ENCODE peak calls at places on chromosomes 6 and 20, in ten cellular contexts. One of them, this sample, is unnamed.

GRCh38 chr20:36830791-36831691 is 44.9 kb upstream of the TLDC2 start:
- DNase-seq in DND-41: no peak
- DNase-seq in testis: no peak
- DNase-seq in right cardiac atrium: peak
- DNase-seq in mammary epithelial cell: no peak
- DNase-seq in sigmoid colon: peak
- DNase-seq in RWPE2: peak
- DNase-seq in upper lobe of left lung: peak
- DNase-seq in tibial artery: peak
- DNase-seq in GM12865: no peak
- DNase-seq in this sample: peak

GRCh38 chr20:36340593-36340990 is 34.5 kb downstream of the DLGAP4 start:
- DNase-seq in DND-41: no peak
- DNase-seq in testis: no peak
- DNase-seq in right cardiac atrium: no peak
- DNase-seq in mammary epithelial cell: no peak
- DNase-seq in sigmoid colon: no peak
- DNase-seq in RWPE2: no peak
- DNase-seq in upper lobe of left lung: no peak
- DNase-seq in tibial artery: no peak
- DNase-seq in GM12865: no peak
- DNase-seq in this sample: no peak

GRCh38 chr6:40907198-40907701 is 131.8 kb downstream of the UNC5CL start:
- DNase-seq in DND-41: no peak
- DNase-seq in testis: peak
- DNase-seq in right cardiac atrium: no peak
- DNase-seq in mammary epithelial cell: peak
- DNase-seq in sigmoid colon: no peak
- DNase-seq in RWPE2: peak
- DNase-seq in upper lobe of left lung: no peak
- DNase-seq in tibial artery: no peak
- DNase-seq in GM12865: no peak
- DNase-seq in this sample: no peak

GRCh38 chr20:43666376-43667328 is at the start of gene MYBL2:
- DNase-seq in DND-41: peak
- DNase-seq in testis: peak
- DNase-seq in right cardiac atrium: peak
- DNase-seq in mammary epithelial cell: peak
- DNase-seq in sigmoid colon: no peak
- DNase-seq in RWPE2: peak
- DNase-seq in upper lobe of left lung: peak
- DNase-seq in tibial artery: no peak
- DNase-seq in GM12865: peak
- DNase-seq in this sample: no peak

GRCh38 chr6:12324096-12324495 is 33.9 kb downstream of the EDN1 start:
- DNase-seq in DND-41: no peak
- DNase-seq in testis: no peak
- DNase-seq in right cardiac atrium: no peak
- DNase-seq in mammary epithelial cell: peak
- DNase-seq in sigmoid colon: no peak
- DNase-seq in RWPE2: peak
- DNase-seq in upper lobe of left lung: no peak
- DNase-seq in tibial artery: no peak
- DNase-seq in GM12865: no peak
- DNase-seq in this sample: no peak

GRCh38 chr6:35532141-35532540 is 19.4 kb upstream of the TULP1 start:
- DNase-seq in DND-41: no peak
- DNase-seq in testis: no peak
- DNase-seq in right cardiac atrium: no peak
- DNase-seq in mammary epithelial cell: no peak
- DNase-seq in sigmoid colon: no peak
- DNase-seq in RWPE2: no peak
- DNase-seq in upper lobe of left lung: no peak
- DNase-seq in tibial artery: no peak
- DNase-seq in GM12865: no peak
- DNase-seq in this sample: no peak

GRCh38 chr20:12970372-12970821 is 38.4 kb upstream of the SPTLC3 start:
- DNase-seq in DND-41: peak
- DNase-seq in testis: peak
- DNase-seq in right cardiac atrium: no peak
- DNase-seq in mammary epithelial cell: peak
- DNase-seq in sigmoid colon: no peak
- DNase-seq in RWPE2: no peak
- DNase-seq in upper lobe of left lung: no peak
- DNase-seq in tibial artery: no peak
- DNase-seq in GM12865: peak
- DNase-seq in this sample: no peak

GRCh38 chr6:51827580-51827979 is 259.8 kb downstream of the PKHD1 start:
- DNase-seq in DND-41: no peak
- DNase-seq in testis: no peak
- DNase-seq in right cardiac atrium: no peak
- DNase-seq in mammary epithelial cell: no peak
- DNase-seq in sigmoid colon: no peak
- DNase-seq in RWPE2: no peak
- DNase-seq in upper lobe of left lung: no peak
- DNase-seq in tibial artery: no peak
- DNase-seq in GM12865: no peak
- DNase-seq in this sample: no peak

GRCh38 chr20:35953411-35954199 is 697 bp downstream of the SCAND1 start:
- DNase-seq in DND-41: peak
- DNase-seq in testis: peak
- DNase-seq in right cardiac atrium: no peak
- DNase-seq in mammary epithelial cell: no peak
- DNase-seq in sigmoid colon: peak
- DNase-seq in RWPE2: peak
- DNase-seq in upper lobe of left lung: peak
- DNase-seq in tibial artery: peak
- DNase-seq in GM12865: peak
- DNase-seq in this sample: no peak

GRCh38 chr6:24495516-24495847 is 713 bp downstream of the ALDH5A1 start:
- DNase-seq in DND-41: peak
- DNase-seq in testis: peak
- DNase-seq in right cardiac atrium: peak
- DNase-seq in mammary epithelial cell: no peak
- DNase-seq in sigmoid colon: peak
- DNase-seq in RWPE2: no peak
- DNase-seq in upper lobe of left lung: no peak
- DNase-seq in tibial artery: peak
- DNase-seq in GM12865: peak
- DNase-seq in this sample: peak

GRCh38 chr6:32976334-32977069 is 8.1 kb downstream of the BRD2 start:
- DNase-seq in DND-41: no peak
- DNase-seq in testis: no peak
- DNase-seq in right cardiac atrium: no peak
- DNase-seq in mammary epithelial cell: no peak
- DNase-seq in sigmoid colon: no peak
- DNase-seq in RWPE2: no peak
- DNase-seq in upper lobe of left lung: no peak
- DNase-seq in tibial artery: no peak
- DNase-seq in GM12865: no peak
- DNase-seq in this sample: no peak

GRCh38 chr20:18431206-18431605 is 35.6 kb downstream of the DZANK1 start:
- DNase-seq in DND-41: no peak
- DNase-seq in testis: peak
- DNase-seq in right cardiac atrium: peak
- DNase-seq in mammary epithelial cell: no peak
- DNase-seq in sigmoid colon: no peak
- DNase-seq in RWPE2: no peak
- DNase-seq in upper lobe of left lung: no peak
- DNase-seq in tibial artery: no peak
- DNase-seq in GM12865: no peak
- DNase-seq in this sample: no peak

GRCh38 chr6:7684076-7684475 is 41.8 kb upstream of the BMP6 start:
- DNase-seq in DND-41: no peak
- DNase-seq in testis: no peak
- DNase-seq in right cardiac atrium: no peak
- DNase-seq in mammary epithelial cell: no peak
- DNase-seq in sigmoid colon: no peak
- DNase-seq in RWPE2: no peak
- DNase-seq in upper lobe of left lung: no peak
- DNase-seq in tibial artery: no peak
- DNase-seq in GM12865: no peak
- DNase-seq in this sample: no peak

GRCh38 chr20:3811421-3812258 is 8.7 kb upstream of the AP5S1 start:
- DNase-seq in DND-41: peak
- DNase-seq in testis: peak
- DNase-seq in right cardiac atrium: peak
- DNase-seq in mammary epithelial cell: peak
- DNase-seq in sigmoid colon: peak
- DNase-seq in RWPE2: peak
- DNase-seq in upper lobe of left lung: peak
- DNase-seq in tibial artery: peak
- DNase-seq in GM12865: no peak
- DNase-seq in this sample: peak

GRCh38 chr20:39052676-39053075 is 90.5 kb downstream of the DHX35 start:
- DNase-seq in DND-41: no peak
- DNase-seq in testis: no peak
- DNase-seq in right cardiac atrium: no peak
- DNase-seq in mammary epithelial cell: no peak
- DNase-seq in sigmoid colon: no peak
- DNase-seq in RWPE2: no peak
- DNase-seq in upper lobe of left lung: no peak
- DNase-seq in tibial artery: no peak
- DNase-seq in GM12865: no peak
- DNase-seq in this sample: no peak

GRCh38 chr20:14935285-14935684 is 597.9 kb upstream of the FLRT3 start:
- DNase-seq in DND-41: no peak
- DNase-seq in testis: no peak
- DNase-seq in right cardiac atrium: no peak
- DNase-seq in mammary epithelial cell: no peak
- DNase-seq in sigmoid colon: no peak
- DNase-seq in RWPE2: no peak
- DNase-seq in upper lobe of left lung: no peak
- DNase-seq in tibial artery: no peak
- DNase-seq in GM12865: no peak
- DNase-seq in this sample: no peak

GRCh38 chr6:160534050-160534696 is 129.9 kb downstream of the LPA start:
- DNase-seq in DND-41: peak
- DNase-seq in testis: peak
- DNase-seq in right cardiac atrium: peak
- DNase-seq in mammary epithelial cell: peak
- DNase-seq in sigmoid colon: peak
- DNase-seq in RWPE2: no peak
- DNase-seq in upper lobe of left lung: no peak
- DNase-seq in tibial artery: peak
- DNase-seq in GM12865: peak
- DNase-seq in this sample: peak
- H3K4me3 ChIP-seq in DND-41: no peak
- H3K4me3 ChIP-seq in testis: no peak
- H3K4me3 ChIP-seq in right cardiac atrium: no peak
- H3K4me3 ChIP-seq in mammary epithelial cell: no peak
- H3K4me3 ChIP-seq in sigmoid colon: no peak
- H3K4me3 ChIP-seq in RWPE2: no peak
- H3K4me3 ChIP-seq in upper lobe of left lung: no peak
- H3K4me3 ChIP-seq in tibial artery: peak
- H3K4me3 ChIP-seq in GM12865: no peak
- H3K4me3 ChIP-seq in this sample: peak

DNA sequence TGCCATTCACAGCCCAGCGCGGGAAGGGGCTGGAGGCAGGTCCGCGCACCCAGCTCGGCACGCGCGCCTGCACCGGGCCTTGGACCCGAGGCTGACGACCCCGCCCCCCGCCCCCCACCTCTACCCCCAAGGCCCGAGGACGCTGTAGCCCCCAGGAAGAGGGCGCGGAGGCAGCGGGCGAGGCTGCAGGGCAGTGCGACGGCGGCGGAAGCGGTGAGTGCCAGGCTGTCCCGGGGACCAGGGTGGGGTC is 1.2 kb downstream of the LIME1 start:
- DNase-seq in DND-41: no peak
- DNase-seq in testis: no peak
- DNase-seq in right cardiac atrium: no peak
- DNase-seq in mammary epithelial cell: no peak
- DNase-seq in sigmoid colon: no peak
- DNase-seq in RWPE2: no peak
- DNase-seq in upper lobe of left lung: peak
- DNase-seq in tibial artery: no peak
- DNase-seq in GM12865: no peak
- DNase-seq in this sample: peak
- H3K4me3 ChIP-seq in DND-41: no peak
- H3K4me3 ChIP-seq in testis: no peak
- H3K4me3 ChIP-seq in right cardiac atrium: peak
- H3K4me3 ChIP-seq in mammary epithelial cell: no peak
- H3K4me3 ChIP-seq in sigmoid colon: peak
- H3K4me3 ChIP-seq in RWPE2: no peak
- H3K4me3 ChIP-seq in upper lobe of left lung: peak
- H3K4me3 ChIP-seq in tibial artery: peak
- H3K4me3 ChIP-seq in GM12865: peak
- H3K4me3 ChIP-seq in this sample: no peak

DNA sequence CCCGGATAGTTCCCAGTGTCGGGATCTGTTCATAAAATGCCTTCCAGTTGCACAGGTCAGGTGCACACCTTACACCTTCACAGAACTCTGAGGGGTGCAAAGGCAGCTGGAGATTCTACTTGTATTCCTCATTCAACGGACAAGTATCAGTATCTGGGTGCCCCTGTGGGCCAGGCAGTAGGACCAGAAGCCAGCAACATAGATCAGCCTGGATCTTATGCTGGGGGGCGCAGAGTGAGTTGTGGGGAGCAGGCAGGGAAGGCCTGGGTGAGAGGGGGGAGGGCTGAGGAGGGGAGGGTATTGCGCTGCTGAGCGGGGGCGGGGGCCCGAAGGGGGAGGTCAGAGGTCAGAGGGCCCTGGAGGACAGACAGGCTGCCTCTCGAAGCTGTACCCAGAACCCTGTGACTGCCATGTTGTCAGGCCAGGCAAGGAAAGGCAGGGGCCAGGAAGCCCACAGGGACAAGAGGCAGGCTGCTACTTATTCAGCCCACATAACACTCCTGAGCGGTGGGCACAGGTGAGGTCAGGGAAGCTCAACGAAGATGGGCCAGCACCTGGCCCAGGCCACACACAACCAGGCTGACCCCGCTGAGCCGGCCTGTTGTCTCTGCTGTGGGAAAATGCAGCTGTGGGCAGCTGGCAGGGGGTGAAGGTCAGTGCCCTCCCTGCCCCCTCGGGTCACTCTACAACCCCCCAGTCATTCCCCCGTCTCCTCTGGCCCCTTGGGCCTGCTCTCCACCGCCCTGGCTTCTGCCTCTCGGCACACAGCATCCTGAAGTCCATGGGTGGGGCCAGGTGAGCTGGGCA is 1.1 kb downstream of the OPRL1 start:
- DNase-seq in DND-41: no peak
- DNase-seq in testis: no peak
- DNase-seq in right cardiac atrium: peak
- DNase-seq in mammary epithelial cell: no peak
- DNase-seq in sigmoid colon: no peak
- DNase-seq in RWPE2: no peak
- DNase-seq in upper lobe of left lung: peak
- DNase-seq in tibial artery: no peak
- DNase-seq in GM12865: no peak
- DNase-seq in this sample: no peak
- H3K4me3 ChIP-seq in DND-41: no peak
- H3K4me3 ChIP-seq in testis: no peak
- H3K4me3 ChIP-seq in right cardiac atrium: no peak
- H3K4me3 ChIP-seq in mammary epithelial cell: no peak
- H3K4me3 ChIP-seq in sigmoid colon: no peak
- H3K4me3 ChIP-seq in RWPE2: no peak
- H3K4me3 ChIP-seq in upper lobe of left lung: peak
- H3K4me3 ChIP-seq in tibial artery: peak
- H3K4me3 ChIP-seq in GM12865: no peak
- H3K4me3 ChIP-seq in this sample: peak

DNA sequence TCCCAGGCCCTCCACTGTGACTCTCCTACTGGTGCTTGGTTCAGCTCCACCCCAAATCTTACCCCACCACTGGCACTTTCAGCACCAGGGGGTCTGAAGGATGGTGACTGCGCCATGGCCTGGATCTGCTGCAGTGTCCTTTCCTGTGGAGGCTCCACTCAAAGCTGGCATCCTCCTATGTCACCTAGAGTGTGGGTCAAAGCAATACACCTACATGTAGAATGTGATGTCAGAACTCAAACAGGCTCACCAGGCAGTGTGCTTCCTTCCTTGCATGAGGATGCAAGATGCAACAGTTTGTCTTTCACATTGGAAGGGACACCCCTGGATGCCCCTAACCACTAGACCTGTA is 32.8 kb upstream of the MICB start:
- DNase-seq in DND-41: no peak
- DNase-seq in testis: no peak
- DNase-seq in right cardiac atrium: no peak
- DNase-seq in mammary epithelial cell: no peak
- DNase-seq in sigmoid colon: peak
- DNase-seq in RWPE2: no peak
- DNase-seq in upper lobe of left lung: no peak
- DNase-seq in tibial artery: no peak
- DNase-seq in GM12865: no peak
- DNase-seq in this sample: no peak
- H3K4me3 ChIP-seq in DND-41: no peak
- H3K4me3 ChIP-seq in testis: no peak
- H3K4me3 ChIP-seq in right cardiac atrium: no peak
- H3K4me3 ChIP-seq in mammary epithelial cell: no peak
- H3K4me3 ChIP-seq in sigmoid colon: no peak
- H3K4me3 ChIP-seq in RWPE2: no peak
- H3K4me3 ChIP-seq in upper lobe of left lung: peak
- H3K4me3 ChIP-seq in tibial artery: no peak
- H3K4me3 ChIP-seq in GM12865: peak
- H3K4me3 ChIP-seq in this sample: no peak

This sample was measured in ascending aorta.